ENCODE peak calls at places on chromosomes 4 and X, in seven cellular contexts. One of them, this sample, is unnamed.

GRCh38 chrX:74420194-74421035 is 878 bp upstream of the SLC16A2 start:
- DNase-seq in cardiac fibroblast: peak; percentile 79
- DNase-seq in GM13976: no peak
- DNase-seq in mucosa of descending colon: peak; percentile 47
- DNase-seq in stomach: peak; percentile 64
- DNase-seq in choroid plexus epithelial cell: peak; percentile 38
- DNase-seq in cardiac muscle cell: peak; percentile 60
- DNase-seq in this sample: peak; percentile 68

GRCh38 chr4:141102367-141102766 is 30.9 kb downstream of the RNF150 start:
- DNase-seq in cardiac fibroblast: peak; percentile 29
- DNase-seq in GM13976: no peak
- DNase-seq in stomach: no peak
- DNase-seq in choroid plexus epithelial cell: peak; percentile 74
- DNase-seq in mucosa of descending colon: no peak
- DNase-seq in cardiac muscle cell: no peak
- DNase-seq in this sample: no peak

GRCh38 chr4:30721353-30722091 is 1.4 kb downstream of the PCDH7 start:
- DNase-seq in cardiac fibroblast: peak; percentile 53
- DNase-seq in GM13976: peak; percentile 31
- DNase-seq in stomach: peak; percentile 56
- DNase-seq in choroid plexus epithelial cell: peak; percentile 36
- DNase-seq in cardiac muscle cell: peak; percentile 79
- DNase-seq in mucosa of descending colon: peak; percentile 24
- DNase-seq in this sample: peak; percentile 43

GRCh38 chr4:40972722-40973121 is 223.0 kb downstream of the NSUN7 start:
- DNase-seq in cardiac muscle cell: no peak
- DNase-seq in choroid plexus epithelial cell: no peak
- DNase-seq in cardiac fibroblast: no peak
- DNase-seq in GM13976: no peak
- DNase-seq in stomach: no peak
- DNase-seq in mucosa of descending colon: no peak
- DNase-seq in this sample: no peak

GRCh38 chr4:33160126-33160525 is 2440.0 kb downstream of the PCDH7 start:
- DNase-seq in mucosa of descending colon: no peak
- DNase-seq in GM13976: no peak
- DNase-seq in cardiac fibroblast: peak; percentile 81
- DNase-seq in cardiac muscle cell: peak; percentile 50
- DNase-seq in choroid plexus epithelial cell: peak; percentile 47
- DNase-seq in stomach: no peak
- DNase-seq in this sample: no peak

GRCh38 chr4:113539408-113539807 is 222.1 kb downstream of the CAMK2D start:
- DNase-seq in stomach: no peak
- DNase-seq in choroid plexus epithelial cell: peak; percentile 64
- DNase-seq in cardiac fibroblast: peak; percentile 55
- DNase-seq in cardiac muscle cell: no peak
- DNase-seq in mucosa of descending colon: no peak
- DNase-seq in GM13976: no peak
- DNase-seq in this sample: no peak

GRCh38 chr4:7770675-7771050 is 169.0 kb downstream of the AFAP1 start:
- DNase-seq in cardiac fibroblast: no peak
- DNase-seq in stomach: no peak
- DNase-seq in GM13976: no peak
- DNase-seq in choroid plexus epithelial cell: no peak
- DNase-seq in mucosa of descending colon: no peak
- DNase-seq in cardiac muscle cell: no peak
- DNase-seq in this sample: no peak

GRCh38 chr4:108694423-108694822 is 44.0 kb downstream of the OSTC start:
- DNase-seq in GM13976: no peak
- DNase-seq in cardiac muscle cell: no peak
- DNase-seq in stomach: no peak
- DNase-seq in choroid plexus epithelial cell: no peak
- DNase-seq in mucosa of descending colon: no peak
- DNase-seq in cardiac fibroblast: no peak
- DNase-seq in this sample: no peak

GRCh38 chrX:103586314-103586646 is 965 bp downstream of the TCEAL4 start:
- DNase-seq in stomach: peak; percentile 29
- DNase-seq in cardiac fibroblast: peak; percentile 42
- DNase-seq in GM13976: no peak
- DNase-seq in cardiac muscle cell: no peak
- DNase-seq in choroid plexus epithelial cell: peak; percentile 16
- DNase-seq in mucosa of descending colon: no peak
- DNase-seq in this sample: no peak

GRCh38 chr4:134465417-134465816 is 263.8 kb upstream of the PABPC4L start:
- DNase-seq in stomach: no peak
- DNase-seq in mucosa of descending colon: no peak
- DNase-seq in cardiac muscle cell: peak; percentile 46
- DNase-seq in choroid plexus epithelial cell: no peak
- DNase-seq in cardiac fibroblast: no peak
- DNase-seq in GM13976: no peak
- DNase-seq in this sample: no peak

GRCh38 chr4:5757954-5758353 is 47.0 kb downstream of the EVC start:
- DNase-seq in cardiac muscle cell: no peak
- DNase-seq in GM13976: no peak
- DNase-seq in stomach: no peak
- DNase-seq in mucosa of descending colon: no peak
- DNase-seq in cardiac fibroblast: no peak
- DNase-seq in choroid plexus epithelial cell: no peak
- DNase-seq in this sample: no peak

GRCh38 chr4:98027827-98028226 is 115.4 kb downstream of the STPG2 start:
- DNase-seq in stomach: no peak
- DNase-seq in cardiac muscle cell: peak; percentile 23
- DNase-seq in choroid plexus epithelial cell: peak; percentile 17
- DNase-seq in GM13976: no peak
- DNase-seq in mucosa of descending colon: no peak
- DNase-seq in cardiac fibroblast: no peak
- DNase-seq in this sample: no peak

GRCh38 chr4:30744386-30744785 is 24.2 kb downstream of the PCDH7 start:
- DNase-seq in cardiac fibroblast: no peak
- DNase-seq in stomach: no peak
- DNase-seq in GM13976: no peak
- DNase-seq in choroid plexus epithelial cell: no peak
- DNase-seq in mucosa of descending colon: no peak
- DNase-seq in cardiac muscle cell: no peak
- DNase-seq in this sample: no peak

GRCh38 chr4:163681208-163681821 is 186.8 kb downstream of the TMA16 start:
- DNase-seq in cardiac muscle cell: peak; percentile 80
- DNase-seq in GM13976: peak; percentile 64
- DNase-seq in cardiac fibroblast: peak; percentile 37
- DNase-seq in choroid plexus epithelial cell: peak; percentile 68
- DNase-seq in stomach: no peak
- DNase-seq in mucosa of descending colon: peak; percentile 65
- DNase-seq in this sample: no peak

GRCh38 chrX:69312141-69312670 is 147.0 kb upstream of the PJA1 start:
- DNase-seq in cardiac fibroblast: no peak
- DNase-seq in stomach: peak; percentile 2
- DNase-seq in cardiac muscle cell: no peak
- DNase-seq in choroid plexus epithelial cell: no peak
- DNase-seq in GM13976: no peak
- DNase-seq in mucosa of descending colon: no peak
- DNase-seq in this sample: no peak

GRCh38 chr4:108959497-108959896 is 196.6 kb upstream of the ETNPPL start:
- DNase-seq in GM13976: no peak
- DNase-seq in cardiac muscle cell: no peak
- DNase-seq in stomach: no peak
- DNase-seq in choroid plexus epithelial cell: peak; percentile 65
- DNase-seq in cardiac fibroblast: no peak
- DNase-seq in mucosa of descending colon: no peak
- DNase-seq in this sample: no peak

GRCh38 chr4:3054169-3054759 is 20.1 kb downstream of the HTT-AS start:
- DNase-seq in choroid plexus epithelial cell: no peak
- DNase-seq in cardiac fibroblast: no peak
- DNase-seq in stomach: no peak
- DNase-seq in GM13976: no peak
- DNase-seq in mucosa of descending colon: no peak
- DNase-seq in cardiac muscle cell: no peak
- DNase-seq in this sample: no peak

GRCh38 chrX:14964500-14964899 is 91.3 kb downstream of the MOSPD2 start:
- DNase-seq in choroid plexus epithelial cell: peak; percentile 46
- DNase-seq in cardiac muscle cell: no peak
- DNase-seq in stomach: no peak
- DNase-seq in cardiac fibroblast: peak; percentile 9
- DNase-seq in mucosa of descending colon: no peak
- DNase-seq in GM13976: no peak
- DNase-seq in this sample: no peak

GRCh38 chrX:17922303-17922702 is 61.2 kb upstream of the RAI2 start:
- DNase-seq in cardiac muscle cell: no peak
- DNase-seq in cardiac fibroblast: no peak
- DNase-seq in stomach: no peak
- DNase-seq in choroid plexus epithelial cell: no peak
- DNase-seq in mucosa of descending colon: peak; percentile 68
- DNase-seq in GM13976: no peak
- DNase-seq in this sample: no peak

GRCh38 chrX:79366888-79367749 is at the start of gene ITM2A:
- DNase-seq in choroid plexus epithelial cell: peak; percentile 13
- DNase-seq in cardiac fibroblast: peak; percentile 3
- DNase-seq in GM13976: peak; percentile 39
- DNase-seq in stomach: peak; percentile 34
- DNase-seq in mucosa of descending colon: peak; percentile 38
- DNase-seq in cardiac muscle cell: peak; percentile 32
- DNase-seq in this sample: peak; percentile 17

GRCh38 chrX:1387141-1387776 is 4.7 kb downstream of the SLC25A6 start:
- DNase-seq in cardiac fibroblast: no peak
- DNase-seq in GM13976: no peak
- DNase-seq in cardiac muscle cell: no peak
- DNase-seq in stomach: no peak
- DNase-seq in choroid plexus epithelial cell: no peak
- DNase-seq in mucosa of descending colon: no peak
- DNase-seq in this sample: no peak

GRCh38 chrX:8433296-8434094 is 31.1 kb upstream of the VCX3B start:
- DNase-seq in choroid plexus epithelial cell: no peak
- DNase-seq in stomach: no peak
- DNase-seq in cardiac fibroblast: no peak
- DNase-seq in GM13976: no peak
- DNase-seq in mucosa of descending colon: peak; percentile 9
- DNase-seq in cardiac muscle cell: no peak
- DNase-seq in this sample: no peak

GRCh38 chr4:17597517-17597916 is 16.9 kb upstream of the MED28 start:
- DNase-seq in stomach: no peak
- DNase-seq in mucosa of descending colon: peak; percentile 31
- DNase-seq in cardiac fibroblast: no peak
- DNase-seq in cardiac muscle cell: no peak
- DNase-seq in choroid plexus epithelial cell: peak; percentile 35
- DNase-seq in GM13976: no peak
- DNase-seq in this sample: no peak
- TF ChIP-seq CTCF in stomach: peak; percentile 17
- TF ChIP-seq CTCF in mucosa of descending colon: no peak
- TF ChIP-seq CTCF in cardiac fibroblast: peak; percentile 47
- TF ChIP-seq CTCF in cardiac muscle cell: peak; percentile 24
- TF ChIP-seq CTCF in choroid plexus epithelial cell: peak; percentile 60
- TF ChIP-seq CTCF in GM13976: no peak
- TF ChIP-seq CTCF in this sample: no peak

GRCh38 chr4:128298129-128298758 is 10.6 kb upstream of the PGRMC2 start:
- DNase-seq in cardiac fibroblast: no peak
- DNase-seq in mucosa of descending colon: peak; percentile 51
- DNase-seq in stomach: peak; percentile 37
- DNase-seq in cardiac muscle cell: no peak
- DNase-seq in choroid plexus epithelial cell: no peak
- DNase-seq in GM13976: no peak
- DNase-seq in this sample: no peak

GRCh38 chr4:128299848-128300247 is 12.2 kb upstream of the PGRMC2 start:
- DNase-seq in choroid plexus epithelial cell: no peak
- DNase-seq in GM13976: no peak
- DNase-seq in mucosa of descending colon: no peak
- DNase-seq in cardiac muscle cell: no peak
- DNase-seq in stomach: no peak
- DNase-seq in cardiac fibroblast: no peak
- DNase-seq in this sample: no peak

GRCh38 chr4:128301979-128302378 is 14.4 kb upstream of the PGRMC2 start:
- DNase-seq in GM13976: no peak
- DNase-seq in cardiac fibroblast: no peak
- DNase-seq in cardiac muscle cell: no peak
- DNase-seq in choroid plexus epithelial cell: no peak
- DNase-seq in mucosa of descending colon: no peak
- DNase-seq in stomach: no peak
- DNase-seq in this sample: no peak

GRCh38 chr4:128295255-128295654 is 7.6 kb upstream of the PGRMC2 start:
- DNase-seq in mucosa of descending colon: no peak
- DNase-seq in choroid plexus epithelial cell: no peak
- DNase-seq in cardiac fibroblast: no peak
- DNase-seq in stomach: no peak
- DNase-seq in cardiac muscle cell: no peak
- DNase-seq in GM13976: no peak
- DNase-seq in this sample: no peak

GRCh38 chr4:128298852-128299251 is 11.2 kb upstream of the PGRMC2 start:
- DNase-seq in mucosa of descending colon: no peak
- DNase-seq in cardiac fibroblast: no peak
- DNase-seq in choroid plexus epithelial cell: no peak
- DNase-seq in cardiac muscle cell: no peak
- DNase-seq in stomach: no peak
- DNase-seq in GM13976: no peak
- DNase-seq in this sample: no peak
- TF ChIP-seq CTCF in mucosa of descending colon: no peak
- TF ChIP-seq CTCF in cardiac fibroblast: no peak
- TF ChIP-seq CTCF in choroid plexus epithelial cell: no peak
- TF ChIP-seq CTCF in cardiac muscle cell: no peak
- TF ChIP-seq CTCF in stomach: no peak
- TF ChIP-seq CTCF in GM13976: no peak
- TF ChIP-seq CTCF in this sample: no peak

DNA sequence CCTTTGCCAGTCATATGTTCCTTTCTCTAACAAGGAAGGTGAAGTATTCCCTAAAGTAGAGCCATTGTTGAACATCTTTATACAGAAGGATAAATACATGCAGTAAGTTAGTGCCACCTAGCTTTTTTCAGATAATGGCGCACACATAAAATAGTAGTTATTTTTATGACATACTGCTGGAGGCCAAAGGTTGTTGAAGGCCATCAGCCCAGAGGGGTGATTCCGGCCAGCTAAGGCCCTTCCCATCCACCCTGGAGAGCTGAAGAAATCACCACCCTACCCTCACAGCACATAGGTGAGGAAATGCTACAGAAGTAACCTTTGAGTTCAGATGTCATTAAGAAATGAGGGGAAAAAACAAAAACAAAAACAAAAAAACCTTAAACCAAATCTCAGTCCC is 102.2 kb upstream of the MAP3K15 start:
- DNase-seq in cardiac muscle cell: no peak
- DNase-seq in cardiac fibroblast: no peak
- DNase-seq in stomach: no peak
- DNase-seq in mucosa of descending colon: no peak
- DNase-seq in GM13976: no peak
- DNase-seq in choroid plexus epithelial cell: no peak
- DNase-seq in this sample: no peak
- TF ChIP-seq CTCF in cardiac muscle cell: no peak
- TF ChIP-seq CTCF in cardiac fibroblast: no peak
- TF ChIP-seq CTCF in stomach: no peak
- TF ChIP-seq CTCF in mucosa of descending colon: no peak
- TF ChIP-seq CTCF in GM13976: no peak
- TF ChIP-seq CTCF in choroid plexus epithelial cell: peak; percentile 2
- TF ChIP-seq CTCF in this sample: no peak

DNA sequence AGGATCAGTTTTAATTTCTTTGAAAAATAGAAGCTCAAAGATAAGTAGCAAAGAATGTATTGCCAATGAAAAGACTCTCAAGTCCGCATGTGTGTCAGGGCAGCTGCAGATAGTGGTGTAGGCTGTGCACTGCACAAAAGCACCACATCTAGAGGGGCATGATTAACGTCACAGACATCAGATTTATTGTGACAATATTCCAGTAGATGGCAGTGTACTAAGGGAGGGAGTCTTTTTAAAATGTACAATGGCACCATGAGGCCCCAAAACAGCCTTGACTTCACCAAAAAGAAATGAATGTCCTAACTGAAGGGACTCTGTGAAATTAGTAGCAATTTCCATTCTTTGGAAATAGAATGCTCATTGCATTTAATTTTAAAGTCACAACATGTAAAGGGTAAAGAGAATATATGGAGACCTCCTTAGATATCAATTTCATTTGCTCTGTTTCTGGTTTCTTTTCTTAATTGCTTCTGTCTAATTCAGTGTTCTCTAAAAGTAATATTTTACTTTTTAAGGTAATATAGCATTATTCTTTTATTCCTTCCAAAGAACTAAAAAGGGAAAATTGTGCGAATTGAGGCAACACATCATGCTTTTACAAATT is 98.4 kb downstream of the ZNF827 start:
- DNase-seq in cardiac muscle cell: peak; percentile 44
- DNase-seq in choroid plexus epithelial cell: peak; percentile 65
- DNase-seq in cardiac fibroblast: peak; percentile 69
- DNase-seq in stomach: no peak
- DNase-seq in GM13976: peak; percentile 55
- DNase-seq in mucosa of descending colon: peak; percentile 7
- DNase-seq in this sample: no peak
- TF ChIP-seq CTCF in cardiac muscle cell: peak; percentile 44
- TF ChIP-seq CTCF in choroid plexus epithelial cell: peak; percentile 49
- TF ChIP-seq CTCF in cardiac fibroblast: peak; percentile 41
- TF ChIP-seq CTCF in stomach: peak; percentile 54
- TF ChIP-seq CTCF in GM13976: peak; percentile 31
- TF ChIP-seq CTCF in mucosa of descending colon: no peak
- TF ChIP-seq CTCF in this sample: peak; percentile 43

This sample was measured in pancreas.